ENCODE peak calls at places on chromosomes 16 and 17, in four cellular contexts. T is C1 segment of cervical spinal cord; J is fibroblast of mammary gland; L is stimulated activated CD8-positive, alpha-beta memory T cell treated with anti-CD3 and anti-CD28 coated beads, Interleukin-2, amount 100 ng/mL, for 1 hour. D is an unnamed sample.
A peak's percentile ranks its signal among the peaks of the same experiment; 100 is the strongest.

GRCh38 chr17:36629970-36630369 is 28.6 kb downstream of the MRM1 start:
- DNase-seq in T (no peak), J (no peak), L (no peak), D (no peak)

GRCh38 chr16:67966549-67967182 is 1.8 kb downstream of the SLC12A4 start:
- DNase-seq in T (no peak), J (peak; percentile 74), L (no peak), D (no peak)

GRCh38 chr17:60720763-60721531 is 43.3 kb downstream of the BCAS3 start:
- DNase-seq in T (no peak), J (peak; percentile 78), L (peak; percentile 1), D (peak; percentile 69)

GRCh38 chr17:74325376-74325742 is 667 bp upstream of the KIF19 start:
- DNase-seq in T (no peak), J (no peak), L (no peak), D (no peak)

GRCh38 chr16:78091419-78091818 is 8.0 kb upstream of the WWOX start:
- DNase-seq in T (no peak), J (no peak), L (no peak), D (no peak)

GRCh38 chr16:84738255-84739038 is 38.6 kb downstream of the USP10 start:
- DNase-seq in T (peak; percentile 70), J (peak; percentile 80), L (peak; percentile 51), D (peak; percentile 24)

GRCh38 chr16:24589997-24590396 is 50.6 kb downstream of the RBBP6 start:
- DNase-seq in T (no peak), J (no peak), L (no peak), D (no peak)

GRCh38 chr17:2347805-2348685 is 10.7 kb downstream of the SGSM2 start:
- DNase-seq in T (peak; percentile 22), J (peak; percentile 93), L (no peak), D (peak; percentile 77)

GRCh38 chr17:18318771-18319450 is 3.8 kb downstream of the SMCR8 start:
- DNase-seq in T (no peak), J (no peak), L (no peak), D (no peak)

GRCh38 chr16:79003026-79003617 is 597.4 kb downstream of the MAF start:
- DNase-seq in T (no peak), J (no peak), L (no peak), D (no peak)

GRCh38 chr17:1907818-1908698 is 78.3 kb downstream of the RPA1 start:
- DNase-seq in T (no peak), J (peak; percentile 28), L (no peak), D (no peak)

GRCh38 chr16:79801550-79802090 is 201.1 kb upstream of the MAF start:
- DNase-seq in T (no peak), J (peak; percentile 7), L (no peak), D (no peak)

GRCh38 chr17:44522883-44523671 is 19.9 kb upstream of the GPATCH8 start:
- DNase-seq in T (no peak), J (peak; percentile 70), L (peak; percentile 21), D (no peak)

D was measured in NCI-H446.